ENCODE peak calls at places on chromosomes 3 and 15, in five cellular contexts. M is mesothelial cell of epicardium, Y is astrocyte of the spinal cord, C is D721Med, S is kidney. H is an unnamed sample.

GRCh38 chr3:42080452-42080872 is 10.7 kb upstream of the TRAK1 start:
- DNase-seq in M (no peak), C (no peak), S (no peak), Y (no peak), H (no peak)

GRCh38 chr3:52106951-52107611 is 47.1 kb downstream of the POC1A start:
- DNase-seq in C (no peak), S (peak; percentile 32), M (no peak), Y (no peak), H (no peak)

GRCh38 chr15:51266548-51266947 is 71.8 kb downstream of the CYP19A1 start:
- DNase-seq in S (no peak), C (no peak), Y (no peak), M (no peak), H (no peak)

GRCh38 chr3:184409946-184410500 is 30.2 kb downstream of the CHRD start:
- DNase-seq in M (no peak), C (no peak), Y (no peak), S (no peak), H (no peak)

GRCh38 chr3:146044046-146044445 is 116.9 kb downstream of the PLOD2 start:
- DNase-seq in C (no peak), M (no peak), Y (no peak), S (no peak), H (no peak)

GRCh38 chr15:76588811-76589747 is 252.5 kb downstream of the ISL2 start:
- DNase-seq in C (no peak), S (no peak), Y (no peak), M (no peak), H (no peak)

GRCh38 chr3:64260391-64260790 is 35.1 kb upstream of the PRICKLE2 start:
- DNase-seq in C (no peak), M (no peak), Y (peak; percentile 47), S (no peak), H (no peak)

GRCh38 chr3:37687966-37688365 is 173.7 kb upstream of the CTDSPL start:
- DNase-seq in S (no peak), Y (no peak), M (no peak), C (no peak), H (no peak)

GRCh38 chr15:67074886-67075229 is 9.5 kb downstream of the SMAD3 start:
- DNase-seq in S (no peak), M (no peak), Y (no peak), C (no peak), H (no peak)

GRCh38 chr3:9301091-9301490 is 51.6 kb upstream of the SRGAP3 start:
- DNase-seq in C (no peak), M (no peak), S (no peak), Y (no peak), H (no peak)

GRCh38 chr3:27509376-27509775 is 25.2 kb upstream of the SLC4A7 start:
- DNase-seq in Y (no peak), C (no peak), M (no peak), S (no peak), H (no peak)

GRCh38 chr15:96107922-96108321 is 222.6 kb upstream of the NR2F2 start:
- DNase-seq in C (no peak), Y (peak; percentile 23), S (no peak), M (no peak), H (no peak)

GRCh38 chr3:99997293-99997692 is 117.0 kb downstream of the FILIP1L start:
- DNase-seq in S (no peak), M (no peak), C (no peak), Y (peak; percentile 32), H (no peak)

GRCh38 chr3:72079369-72079872 is 294.5 kb upstream of the PROK2 start:
- DNase-seq in Y (no peak), S (no peak), M (no peak), C (no peak), H (no peak)

GRCh38 chr3:133835961-133836360 is 30.3 kb downstream of the SRPRB start:
- DNase-seq in C (no peak), M (no peak), S (no peak), Y (no peak), H (peak; percentile 67)

GRCh38 chr3:73832426-73832825 is 207.7 kb upstream of the PDZRN3 start:
- DNase-seq in M (no peak), Y (no peak), S (no peak), C (no peak), H (no peak)

GRCh38 chr3:15726881-15727280 is 70.9 kb downstream of the ANKRD28 start:
- DNase-seq in Y (no peak), S (no peak), M (no peak), C (no peak), H (no peak)

GRCh38 chr3:15724446-15724845 is 73.3 kb downstream of the ANKRD28 start:
- DNase-seq in C (no peak), S (no peak), M (no peak), Y (no peak), H (no peak)

GRCh38 chr3:15723624-15723884 is 74.2 kb downstream of the ANKRD28 start:
- DNase-seq in M (no peak), Y (no peak), S (no peak), C (no peak), H (no peak)

GRCh38 chr3:15728766-15729165 is 69.0 kb downstream of the ANKRD28 start:
- DNase-seq in M (no peak), Y (peak; percentile 17), C (no peak), S (no peak), H (no peak)

GRCh38 chr3:15726043-15726442 is 71.7 kb downstream of the ANKRD28 start:
- DNase-seq in S (no peak), C (no peak), M (no peak), Y (peak; percentile 35), H (no peak)
- TF ChIP-seq CTCF in S (no peak), C (no peak), M (no peak), Y (no peak), H (no peak)

GRCh38 chr3:32455609-32456428 is 46.8 kb downstream of the CMTM6 start:
- DNase-seq in C (no peak), Y (no peak), M (no peak), S (no peak), H (peak; percentile 63)

GRCh38 chr3:32460031-32460749 is 42.5 kb downstream of the CMTM6 start:
- DNase-seq in S (no peak), C (no peak), Y (peak; percentile 19), M (no peak), H (peak; percentile 65)

GRCh38 chr3:32456429-32457130 is 46.1 kb downstream of the CMTM6 start:
- DNase-seq in Y (no peak), S (no peak), M (no peak), C (no peak), H (peak; percentile 73)

GRCh38 chr3:32459474-32459873 is 43.2 kb downstream of the CMTM6 start:
- DNase-seq in Y (no peak), C (no peak), M (no peak), S (no peak), H (peak; percentile 68)

DNA sequence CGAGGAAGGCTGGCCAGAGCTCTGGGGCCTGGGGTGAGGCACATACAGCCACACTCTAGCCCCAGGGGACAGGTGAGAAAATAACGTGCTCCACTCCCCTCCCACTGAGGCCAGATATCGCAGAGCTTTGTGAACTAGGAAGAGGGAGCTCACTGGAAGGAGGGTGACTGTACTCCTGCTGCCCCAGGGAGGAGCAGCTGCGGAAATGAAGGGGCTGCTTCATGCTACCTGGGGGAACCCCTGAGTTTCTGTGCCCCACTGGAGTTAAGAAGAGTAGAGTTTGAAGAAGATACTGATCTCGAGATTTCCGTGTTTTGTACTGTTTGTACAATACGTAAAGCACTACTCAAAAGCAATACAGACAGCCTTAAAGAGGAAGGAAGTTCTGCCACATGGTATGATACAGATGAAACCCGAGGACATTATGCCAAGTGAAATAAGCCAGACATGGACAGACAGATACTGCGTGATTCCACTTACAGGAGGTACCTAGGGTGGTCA is 44.6 kb downstream of the CMTM6 start:
- DNase-seq in Y (no peak), S (no peak), M (no peak), C (no peak), H (peak; percentile 38)
- TF ChIP-seq CTCF in Y (no peak), S (no peak), M (no peak), C (no peak), H (no peak)

DNA sequence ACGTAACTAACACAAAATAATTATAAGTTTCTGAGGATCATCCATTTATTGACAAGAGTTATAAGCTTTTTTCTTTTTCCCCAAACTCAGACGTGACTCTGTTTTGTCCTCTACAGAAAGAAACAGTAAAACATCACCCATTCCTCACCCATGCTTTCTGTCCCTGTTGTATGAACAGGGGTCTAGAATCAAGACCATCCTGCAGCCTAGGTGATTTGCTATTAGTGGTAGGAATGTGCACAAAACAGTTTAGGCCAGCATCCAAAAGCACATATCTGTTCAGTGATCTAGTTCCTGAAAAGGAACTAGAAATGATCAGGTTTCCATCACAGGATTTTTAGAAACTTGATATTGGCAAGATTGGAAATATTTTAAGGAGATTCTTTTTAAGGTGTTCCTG is 527.6 kb downstream of the SOX2 start:
- DNase-seq in Y (no peak), M (no peak), S (no peak), C (no peak), H (no peak)
- TF ChIP-seq CTCF in Y (peak; percentile 7), M (no peak), S (no peak), C (no peak), H (no peak)

DNA sequence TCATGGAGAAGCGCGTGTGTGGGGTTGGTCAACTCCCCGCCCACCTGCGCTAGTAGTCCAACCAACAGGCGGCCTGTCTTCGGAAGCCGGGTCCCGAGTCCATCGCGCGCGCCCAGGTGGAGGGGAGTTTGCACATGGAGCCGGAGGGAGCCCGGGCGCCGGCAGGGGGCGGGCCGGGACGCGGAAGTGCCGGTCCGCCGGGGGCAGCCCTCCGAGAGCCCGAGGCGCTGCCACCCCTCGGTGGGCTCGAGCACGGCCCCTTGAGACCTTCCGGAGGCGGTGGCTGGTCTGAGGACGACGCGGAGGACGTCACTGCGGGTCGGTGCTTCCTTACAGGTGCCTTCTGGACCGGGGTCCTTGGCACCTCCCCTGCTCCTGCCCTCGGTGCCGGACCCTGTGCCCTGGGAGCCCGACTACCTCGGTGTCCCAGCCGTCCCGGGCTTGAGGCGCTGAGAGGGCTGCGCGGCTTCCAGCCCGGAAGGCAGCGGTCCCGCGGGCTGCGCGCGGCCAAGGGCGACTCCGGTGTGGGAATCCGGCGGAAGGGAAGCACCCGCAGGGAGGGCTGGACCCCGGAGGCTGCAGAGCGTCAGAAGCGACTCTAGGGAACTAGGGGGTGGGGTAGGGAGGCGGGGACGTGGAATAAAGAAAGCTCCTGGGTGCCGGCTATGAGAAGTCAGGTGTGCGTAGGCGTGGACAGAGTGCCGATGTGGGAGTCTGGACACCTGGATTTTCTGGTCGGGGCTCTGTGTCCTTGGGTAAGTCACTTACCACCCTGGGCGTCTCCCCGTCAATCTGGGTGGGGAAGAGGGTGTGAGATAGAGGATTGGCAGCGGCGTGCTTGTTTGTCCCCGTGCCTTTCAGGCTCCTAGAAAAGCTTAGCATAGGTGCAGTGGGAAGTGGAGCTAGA is 212.3 kb downstream of the FGF12 start:
- DNase-seq in Y (no peak), C (peak; percentile 19), S (peak; percentile 65), M (peak; percentile 65), H (no peak)
- TF ChIP-seq CTCF in Y (no peak), C (peak; percentile 13), S (no peak), M (peak; percentile 52), H (peak; percentile 33)

GRCh38 chr15:55518641-55519040 is 10.6 kb upstream of the DNAAF4 start:
- DNase-seq in S (no peak), Y (no peak), C (no peak), M (no peak), H (no peak)
- TF ChIP-seq CTCF in S (no peak), Y (peak; percentile 34), C (no peak), M (peak; percentile 59), H (peak; percentile 20)

DNA sequence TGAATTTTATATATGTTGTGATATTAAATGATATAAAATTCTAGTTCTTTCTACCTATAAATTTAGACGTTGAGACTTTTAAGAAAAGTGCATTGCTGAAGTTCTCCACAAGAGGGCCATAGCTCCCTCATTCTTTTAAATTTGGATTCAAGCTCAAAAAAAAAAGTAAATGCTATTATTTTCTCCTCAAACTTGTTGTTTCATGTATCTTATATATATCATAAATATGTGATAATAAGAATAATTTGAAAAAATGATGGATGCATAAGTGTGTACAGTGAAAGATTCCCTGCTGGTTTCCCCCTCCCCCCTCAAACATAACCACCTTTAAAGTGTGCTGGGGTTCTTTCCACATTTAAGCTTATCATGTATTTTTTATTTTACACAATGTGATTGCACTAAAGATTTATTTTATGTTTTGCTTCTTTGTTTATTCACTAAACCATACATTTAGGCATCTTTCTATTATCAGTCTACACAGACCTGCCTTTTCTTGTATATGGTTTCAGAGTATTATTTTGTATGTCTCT is 769.4 kb upstream of the GOLIM4 start:
- DNase-seq in S (no peak), Y (peak; percentile 66), M (no peak), C (no peak), H (no peak)
- TF ChIP-seq CTCF in S (peak; percentile 60), Y (peak; percentile 82), M (peak; percentile 89), C (peak; percentile 52), H (peak; percentile 77)

H was measured in osteocyte.